ENCODE peak calls at places on chromosomes 13 and 19, in eight cellular contexts. One of them, this sample, is unnamed.

GRCh38 chr13:92251815-92252214 is 853.4 kb downstream of the GPC5 start:
- DNase-seq in thoracic aorta: no peak
- DNase-seq in psoas muscle: no peak
- DNase-seq in breast epithelium: no peak
- DNase-seq in right atrium auricular region: no peak
- DNase-seq in left lung: no peak
- DNase-seq in substantia nigra: no peak
- DNase-seq in neuronal stem cell: no peak
- DNase-seq in this sample: no peak

GRCh38 chr13:24220086-24220703 is 59.7 kb downstream of the SPATA13 start:
- DNase-seq in breast epithelium: no peak
- DNase-seq in neuronal stem cell: peak
- DNase-seq in thoracic aorta: peak
- DNase-seq in right atrium auricular region: no peak
- DNase-seq in substantia nigra: peak
- DNase-seq in psoas muscle: no peak
- DNase-seq in left lung: no peak
- DNase-seq in this sample: no peak

GRCh38 chr19:27909861-27910260 is 1303.1 kb downstream of the UQCRFS1 start:
- DNase-seq in substantia nigra: no peak
- DNase-seq in thoracic aorta: no peak
- DNase-seq in psoas muscle: no peak
- DNase-seq in breast epithelium: no peak
- DNase-seq in neuronal stem cell: no peak
- DNase-seq in right atrium auricular region: no peak
- DNase-seq in left lung: peak
- DNase-seq in this sample: no peak

GRCh38 chr19:4009990-4010807 is 2.7 kb downstream of the PIAS4 start:
- DNase-seq in left lung: no peak
- DNase-seq in thoracic aorta: no peak
- DNase-seq in breast epithelium: no peak
- DNase-seq in neuronal stem cell: no peak
- DNase-seq in psoas muscle: no peak
- DNase-seq in substantia nigra: no peak
- DNase-seq in right atrium auricular region: no peak
- DNase-seq in this sample: no peak

GRCh38 chr13:28179974-28180373 is 41.6 kb downstream of the PAN3 start:
- DNase-seq in substantia nigra: no peak
- DNase-seq in thoracic aorta: no peak
- DNase-seq in neuronal stem cell: no peak
- DNase-seq in psoas muscle: no peak
- DNase-seq in right atrium auricular region: no peak
- DNase-seq in left lung: no peak
- DNase-seq in breast epithelium: no peak
- DNase-seq in this sample: no peak

GRCh38 chr13:26914624-26915023 is 154.0 kb upstream of the GPR12 start:
- DNase-seq in breast epithelium: no peak
- DNase-seq in psoas muscle: no peak
- DNase-seq in substantia nigra: no peak
- DNase-seq in left lung: no peak
- DNase-seq in neuronal stem cell: no peak
- DNase-seq in thoracic aorta: no peak
- DNase-seq in right atrium auricular region: no peak
- DNase-seq in this sample: no peak

GRCh38 chr19:56839665-56840451 is 668 bp downstream of the PEG3 start:
- DNase-seq in breast epithelium: peak
- DNase-seq in left lung: peak
- DNase-seq in neuronal stem cell: peak
- DNase-seq in psoas muscle: peak
- DNase-seq in right atrium auricular region: peak
- DNase-seq in substantia nigra: peak
- DNase-seq in thoracic aorta: peak
- DNase-seq in this sample: peak

GRCh38 chr19:52936151-52936957 is 13.1 kb upstream of the ZNF888 start:
- DNase-seq in left lung: no peak
- DNase-seq in breast epithelium: no peak
- DNase-seq in right atrium auricular region: no peak
- DNase-seq in substantia nigra: no peak
- DNase-seq in neuronal stem cell: no peak
- DNase-seq in thoracic aorta: no peak
- DNase-seq in psoas muscle: no peak
- DNase-seq in this sample: no peak

GRCh38 chr13:67147257-67148218 is 82.6 kb downstream of the PCDH9 start:
- DNase-seq in substantia nigra: no peak
- DNase-seq in right atrium auricular region: no peak
- DNase-seq in neuronal stem cell: no peak
- DNase-seq in left lung: no peak
- DNase-seq in psoas muscle: no peak
- DNase-seq in thoracic aorta: no peak
- DNase-seq in breast epithelium: no peak
- DNase-seq in this sample: no peak

GRCh38 chr19:18765224-18765623 is 25.9 kb downstream of the COMP start:
- DNase-seq in neuronal stem cell: no peak
- DNase-seq in thoracic aorta: no peak
- DNase-seq in right atrium auricular region: no peak
- DNase-seq in left lung: no peak
- DNase-seq in substantia nigra: no peak
- DNase-seq in breast epithelium: no peak
- DNase-seq in psoas muscle: no peak
- DNase-seq in this sample: no peak

GRCh38 chr19:15935167-15935702 is 906 bp upstream of the CYP4F11 start:
- DNase-seq in right atrium auricular region: no peak
- DNase-seq in left lung: no peak
- DNase-seq in substantia nigra: no peak
- DNase-seq in breast epithelium: no peak
- DNase-seq in thoracic aorta: no peak
- DNase-seq in neuronal stem cell: no peak
- DNase-seq in psoas muscle: no peak
- DNase-seq in this sample: no peak

GRCh38 chr19:33196446-33197193 is 2.5 kb downstream of the LRP3 start:
- DNase-seq in right atrium auricular region: no peak
- DNase-seq in neuronal stem cell: no peak
- DNase-seq in breast epithelium: no peak
- DNase-seq in psoas muscle: no peak
- DNase-seq in thoracic aorta: no peak
- DNase-seq in substantia nigra: no peak
- DNase-seq in left lung: peak
- DNase-seq in this sample: no peak
- H3K27ac ChIP-seq in right atrium auricular region: no peak
- H3K27ac ChIP-seq in neuronal stem cell: no peak
- H3K27ac ChIP-seq in breast epithelium: no peak
- H3K27ac ChIP-seq in psoas muscle: no peak
- H3K27ac ChIP-seq in thoracic aorta: no peak
- H3K27ac ChIP-seq in substantia nigra: no peak
- H3K27ac ChIP-seq in left lung: no peak
- H3K27ac ChIP-seq in this sample: no peak

DNA sequence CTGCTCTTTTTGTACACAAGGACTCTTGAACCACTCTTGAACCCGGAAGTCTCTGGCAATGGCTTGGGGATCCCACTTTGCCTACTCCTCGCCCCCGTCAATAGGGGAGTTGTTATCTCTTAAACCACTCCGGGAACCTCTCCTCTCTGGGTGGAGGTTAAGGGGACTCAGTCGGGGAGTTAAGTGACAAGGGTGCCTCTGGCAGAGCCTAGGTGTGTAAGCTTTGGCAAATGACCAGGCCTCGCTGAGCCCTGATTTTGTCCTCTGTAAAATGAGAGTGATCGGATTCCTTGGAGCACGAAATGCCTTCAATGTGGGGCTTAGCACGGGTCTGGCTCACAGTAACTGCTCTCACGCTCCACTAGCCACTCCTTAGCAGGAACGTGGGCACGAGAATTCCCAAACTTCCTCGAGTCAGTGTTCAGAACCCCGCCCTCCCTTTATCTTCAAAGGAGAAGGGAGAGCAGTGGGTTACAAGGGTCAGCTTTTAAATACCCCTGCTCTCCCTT is 193.3 kb downstream of the KATNAL1 start:
- DNase-seq in breast epithelium: no peak
- DNase-seq in left lung: no peak
- DNase-seq in thoracic aorta: no peak
- DNase-seq in substantia nigra: no peak
- DNase-seq in neuronal stem cell: no peak
- DNase-seq in psoas muscle: no peak
- DNase-seq in right atrium auricular region: no peak
- DNase-seq in this sample: no peak
- H3K27ac ChIP-seq in breast epithelium: peak
- H3K27ac ChIP-seq in left lung: peak
- H3K27ac ChIP-seq in thoracic aorta: peak
- H3K27ac ChIP-seq in substantia nigra: peak
- H3K27ac ChIP-seq in neuronal stem cell: peak
- H3K27ac ChIP-seq in psoas muscle: peak
- H3K27ac ChIP-seq in right atrium auricular region: peak
- H3K27ac ChIP-seq in this sample: peak

GRCh38 chr19:33279430-33280350 is 22.6 kb downstream of the CEBPA start:
- DNase-seq in right atrium auricular region: no peak
- DNase-seq in thoracic aorta: no peak
- DNase-seq in substantia nigra: no peak
- DNase-seq in left lung: peak
- DNase-seq in neuronal stem cell: no peak
- DNase-seq in breast epithelium: no peak
- DNase-seq in psoas muscle: no peak
- DNase-seq in this sample: no peak
- H3K27ac ChIP-seq in right atrium auricular region: no peak
- H3K27ac ChIP-seq in thoracic aorta: no peak
- H3K27ac ChIP-seq in substantia nigra: no peak
- H3K27ac ChIP-seq in left lung: no peak
- H3K27ac ChIP-seq in neuronal stem cell: no peak
- H3K27ac ChIP-seq in breast epithelium: no peak
- H3K27ac ChIP-seq in psoas muscle: no peak
- H3K27ac ChIP-seq in this sample: no peak

DNA sequence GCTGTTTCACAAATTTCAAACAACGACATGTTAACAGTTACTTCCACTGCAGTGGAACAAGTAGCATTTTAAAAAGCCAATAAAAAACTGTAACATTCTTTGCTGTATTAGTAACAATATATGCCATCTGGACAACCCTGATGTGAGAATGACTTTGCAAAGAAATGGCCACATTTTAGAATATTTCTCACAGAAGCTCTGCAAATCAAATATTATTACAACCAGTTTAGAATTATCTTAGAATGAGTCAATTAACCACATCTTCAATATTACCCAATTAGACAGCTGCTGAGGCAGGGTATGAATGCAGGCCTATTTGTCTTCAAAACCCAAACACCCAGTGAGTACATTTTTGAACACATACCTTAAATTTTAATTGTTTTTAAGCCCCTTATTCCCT is 3.2 kb downstream of the ZNF699 start:
- DNase-seq in thoracic aorta: no peak
- DNase-seq in psoas muscle: no peak
- DNase-seq in breast epithelium: no peak
- DNase-seq in substantia nigra: no peak
- DNase-seq in right atrium auricular region: no peak
- DNase-seq in left lung: no peak
- DNase-seq in neuronal stem cell: no peak
- DNase-seq in this sample: no peak
- H3K27ac ChIP-seq in thoracic aorta: no peak
- H3K27ac ChIP-seq in psoas muscle: no peak
- H3K27ac ChIP-seq in breast epithelium: no peak
- H3K27ac ChIP-seq in substantia nigra: no peak
- H3K27ac ChIP-seq in right atrium auricular region: no peak
- H3K27ac ChIP-seq in left lung: no peak
- H3K27ac ChIP-seq in neuronal stem cell: no peak
- H3K27ac ChIP-seq in this sample: no peak

GRCh38 chr19:5536337-5536894 is 31.3 kb downstream of the TINCR start:
- DNase-seq in breast epithelium: no peak
- DNase-seq in right atrium auricular region: peak
- DNase-seq in neuronal stem cell: peak
- DNase-seq in psoas muscle: peak
- DNase-seq in substantia nigra: peak
- DNase-seq in thoracic aorta: no peak
- DNase-seq in left lung: peak
- DNase-seq in this sample: peak

GRCh38 chr19:5541456-5541855 is 26.3 kb downstream of the TINCR start:
- DNase-seq in psoas muscle: no peak
- DNase-seq in right atrium auricular region: no peak
- DNase-seq in breast epithelium: no peak
- DNase-seq in neuronal stem cell: no peak
- DNase-seq in thoracic aorta: no peak
- DNase-seq in left lung: no peak
- DNase-seq in substantia nigra: no peak
- DNase-seq in this sample: no peak

GRCh38 chr19:5540208-5540607 is 27.5 kb downstream of the TINCR start:
- DNase-seq in substantia nigra: no peak
- DNase-seq in neuronal stem cell: no peak
- DNase-seq in right atrium auricular region: no peak
- DNase-seq in left lung: no peak
- DNase-seq in psoas muscle: no peak
- DNase-seq in thoracic aorta: no peak
- DNase-seq in breast epithelium: no peak
- DNase-seq in this sample: no peak

GRCh38 chr19:5537870-5538269 is 29.9 kb downstream of the TINCR start:
- DNase-seq in left lung: no peak
- DNase-seq in neuronal stem cell: no peak
- DNase-seq in right atrium auricular region: no peak
- DNase-seq in thoracic aorta: no peak
- DNase-seq in psoas muscle: no peak
- DNase-seq in substantia nigra: no peak
- DNase-seq in breast epithelium: no peak
- DNase-seq in this sample: peak

DNA sequence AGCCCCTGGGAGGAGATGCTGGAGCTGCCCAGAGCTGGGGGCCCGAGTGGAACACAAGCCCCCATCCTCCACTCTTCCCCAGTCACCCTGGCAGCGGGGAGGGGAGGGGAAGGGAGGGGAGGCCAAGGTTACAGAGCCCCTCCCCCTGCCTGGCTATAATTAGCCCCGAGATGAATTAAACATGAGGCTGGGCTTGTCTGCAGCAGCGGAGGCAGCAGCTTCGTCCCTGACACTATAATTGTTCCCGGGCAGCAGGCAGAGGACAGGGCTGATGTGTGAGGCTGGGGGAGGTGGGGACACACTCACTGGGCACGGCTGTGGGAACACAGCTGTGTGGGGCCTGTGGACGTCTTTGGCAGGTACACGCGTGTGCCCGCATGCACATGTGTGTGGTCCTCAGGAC is 28.3 kb downstream of the TINCR start:
- DNase-seq in breast epithelium: no peak
- DNase-seq in substantia nigra: peak
- DNase-seq in neuronal stem cell: no peak
- DNase-seq in psoas muscle: no peak
- DNase-seq in right atrium auricular region: no peak
- DNase-seq in thoracic aorta: no peak
- DNase-seq in left lung: no peak
- DNase-seq in this sample: peak
- H3K27ac ChIP-seq in breast epithelium: no peak
- H3K27ac ChIP-seq in substantia nigra: no peak
- H3K27ac ChIP-seq in neuronal stem cell: no peak
- H3K27ac ChIP-seq in psoas muscle: no peak
- H3K27ac ChIP-seq in right atrium auricular region: peak
- H3K27ac ChIP-seq in thoracic aorta: no peak
- H3K27ac ChIP-seq in left lung: no peak
- H3K27ac ChIP-seq in this sample: peak

This sample was measured in left ventricle myocardium inferior.